ENCODE peak calls at places on chromosomes 5 and 9, in nine cellular contexts. Q is fibroblast of mammary gland, J is fibroblast of lung, E is dorsolateral prefrontal cortex, X is heart left ventricle, D is foreskin fibroblast, K is thyroid gland, L is right atrium auricular region, C is mammary epithelial cell. G is an unnamed sample.

GRCh38 chr9:14692918-14693861 is at the start of gene ZDHHC21:
- DNase-seq in J (peak; percentile 56), C (peak; percentile 54), Q (peak; percentile 33), D (peak; percentile 86), K (peak; percentile 84), E (peak; percentile 63), L (peak; percentile 66), X (peak; percentile 81), G (peak; percentile 65)

GRCh38 chr5:144028644-144029043 is 141.8 kb downstream of the YIPF5 start:
- DNase-seq in E (no peak), L (no peak), Q (peak; percentile 86), J (peak; percentile 92), D (peak; percentile 87), X (no peak), K (no peak), C (peak; percentile 6), G (no peak)

GRCh38 chr5:139745121-139745799 is 50.3 kb upstream of the PSD2 start:
- DNase-seq in C (peak; percentile 48), E (no peak), D (peak; percentile 84), L (peak; percentile 82), X (peak; percentile 57), J (peak; percentile 92), K (peak; percentile 27), Q (peak; percentile 89), G (peak; percentile 39)

GRCh38 chr5:102754499-102755424 is at the start of gene PAM:
- DNase-seq in K (peak; percentile 81), E (peak; percentile 43), Q (peak; percentile 62), L (peak; percentile 68), X (peak; percentile 87), D (peak; percentile 94), J (peak; percentile 72), C (peak; percentile 81), G (peak; percentile 71)

GRCh38 chr5:42799241-42799608 is 12.5 kb downstream of the SELENOP start:
- DNase-seq in D (no peak), Q (no peak), J (no peak), L (no peak), E (no peak), X (no peak), K (no peak), C (no peak), G (no peak)

GRCh38 chr5:75839547-75839946 is 122.3 kb upstream of the POC5 start:
- DNase-seq in D (no peak), X (no peak), Q (no peak), K (no peak), E (no peak), J (no peak), L (no peak), C (no peak), G (no peak)

GRCh38 chr5:117188207-117188606 is 613.6 kb upstream of the SEMA6A start:
- DNase-seq in K (no peak), J (no peak), X (no peak), L (no peak), Q (no peak), D (no peak), E (no peak), C (no peak), G (no peak)

GRCh38 chr5:14806452-14806851 is 65.1 kb downstream of the ANKH start:
- DNase-seq in L (peak; percentile 80), J (peak; percentile 73), X (peak; percentile 81), K (peak; percentile 42), Q (peak; percentile 98), C (no peak), E (no peak), D (peak; percentile 99), G (no peak)

GRCh38 chr5:181127456-181127855 is 3.5 kb downstream of the OR2V1 start:
- DNase-seq in X (no peak), D (no peak), E (no peak), C (no peak), Q (no peak), J (no peak), L (no peak), K (no peak), G (no peak)

GRCh38 chr5:113447651-113448050 is 12.9 kb upstream of the TSSK1B start:
- DNase-seq in D (peak; percentile 24), E (no peak), Q (peak; percentile 6), L (no peak), C (no peak), K (no peak), X (no peak), J (no peak), G (no peak)

GRCh38 chr9:95370064-95370463 is 52.6 kb upstream of the FANCC start:
- DNase-seq in L (no peak), X (no peak), C (no peak), K (no peak), Q (no peak), D (no peak), J (peak; percentile 81), E (no peak), G (no peak)

GRCh38 chr9:131361202-131361833 is 32.6 kb upstream of the PRRC2B start:
- DNase-seq in Q (peak; percentile 19), D (peak; percentile 31), L (no peak), E (no peak), K (peak; percentile 83), C (peak; percentile 65), J (peak; percentile 36), X (peak; percentile 41), G (peak; percentile 57)

GRCh38 chr9:113375057-113376023 is 1.4 kb downstream of the HDHD3 start:
- DNase-seq in K (no peak), C (no peak), E (no peak), J (no peak), D (peak; percentile 35), Q (no peak), X (no peak), L (no peak), G (peak; percentile 47)
- H3K4me3 ChIP-seq in K (no peak overlapping the region), C (peak overlapping the region; percentile 30), E (no peak overlapping the region), J (peak overlapping the region; percentile 84), D (peak overlapping the region; percentile 93), Q (no peak overlapping the region), X (peak overlapping the region; percentile 99), L (no peak overlapping the region), G (peak overlapping the region; percentile 87)

GRCh38 chr5:178793696-178794095 is 63.2 kb upstream of the ZNF354A start:
- DNase-seq in X (no peak), K (no peak), E (no peak), Q (no peak), D (no peak), C (no peak), L (no peak), J (no peak), G (no peak)

GRCh38 chr5:178794433-178794832 is 64.0 kb upstream of the ZNF354A start:
- DNase-seq in E (no peak), C (no peak), K (no peak), Q (no peak), D (no peak), X (no peak), J (no peak), L (no peak), G (no peak)

GRCh38 chr5:178791976-178792375 is 61.5 kb upstream of the ZNF354A start:
- DNase-seq in E (no peak), C (no peak), K (no peak), D (no peak), X (no peak), L (no peak), Q (no peak), J (no peak), G (no peak)

GRCh38 chr5:178790371-178790770 is 59.9 kb upstream of the ZNF354A start:
- DNase-seq in L (no peak), Q (no peak), E (no peak), C (no peak), J (no peak), X (no peak), K (no peak), D (peak; percentile 6), G (peak; percentile 58)

DNA sequence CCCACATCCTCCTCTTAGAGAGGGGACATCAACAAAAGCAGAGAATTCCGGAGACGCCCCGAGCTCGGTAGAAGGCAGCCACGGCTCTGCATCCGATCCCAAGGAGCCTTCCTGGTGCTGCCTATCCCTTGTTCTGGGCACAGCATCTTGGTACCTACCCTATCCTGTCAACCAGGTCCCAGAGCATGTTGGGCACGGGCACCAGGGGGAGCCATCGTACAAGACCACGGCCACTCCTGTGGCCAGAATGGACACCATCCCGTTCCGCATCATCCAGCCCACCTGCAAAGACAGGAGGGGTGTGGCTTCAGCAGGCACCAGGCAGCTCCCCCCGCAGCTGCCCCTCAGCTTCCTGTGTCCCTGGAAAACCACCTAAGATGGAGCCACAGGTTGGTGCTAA is 62.7 kb upstream of the ZNF354A start:
- DNase-seq in K (peak; percentile 13), J (no peak), L (no peak), Q (no peak), X (no peak), D (no peak), C (peak; percentile 36), E (no peak), G (peak; percentile 45)
- TF ChIP-seq CTCF in K (no peak), J (no peak), L (no peak), Q (peak; percentile 19), X (peak; percentile 26), D (no peak), C (no peak), E (no peak), G (peak; percentile 45)

DNA sequence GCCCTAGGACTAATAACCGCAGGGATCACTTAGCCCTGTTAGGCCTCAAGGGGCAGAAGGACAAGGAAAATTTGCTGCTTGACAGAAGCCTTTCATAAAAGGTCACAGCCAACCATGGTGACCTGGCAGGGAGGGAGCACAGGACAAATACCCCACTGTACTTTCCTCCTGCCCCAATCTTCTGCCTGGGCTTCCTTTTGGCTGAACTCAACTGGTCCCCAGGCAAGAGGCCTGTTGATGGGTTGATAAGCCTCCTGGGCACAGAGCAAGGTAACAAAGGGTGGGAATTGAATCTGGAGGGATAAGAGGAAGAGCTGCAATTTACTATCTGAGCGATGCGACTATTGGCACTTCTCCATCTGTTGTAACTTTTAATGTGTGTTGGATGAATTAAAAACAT is 392.9 kb downstream of the RASEF start:
- DNase-seq in L (no peak), D (no peak), Q (no peak), E (no peak), J (no peak), X (no peak), K (no peak), C (no peak), G (no peak)
- H3K4me3 ChIP-seq in L (no peak overlapping the region), D (no peak overlapping the region), Q (no peak overlapping the region), E (no peak overlapping the region), J (no peak overlapping the region), X (no peak overlapping the region), K (no peak overlapping the region), C (no peak overlapping the region), G (no peak overlapping the region)

GRCh38 chr5:170551622-170552021 is 47.8 kb downstream of the KCNIP1 start:
- DNase-seq in K (no peak), Q (no peak), X (no peak), J (peak; percentile 41), C (no peak), E (no peak), L (no peak), D (no peak), G (no peak)

GRCh38 chr5:170551076-170551475 is 47.3 kb downstream of the KCNIP1 start:
- DNase-seq in X (no peak), E (no peak), J (peak; percentile 40), K (no peak), C (no peak), Q (no peak), D (no peak), L (no peak), G (no peak)

GRCh38 chr5:170554566-170555267 is 50.9 kb downstream of the KCNIP1 start:
- DNase-seq in E (no peak), Q (no peak), J (peak; percentile 71), L (no peak), K (no peak), D (no peak), X (peak; percentile 46), C (no peak), G (no peak)

GRCh38 chr5:170553218-170553617 is 49.4 kb downstream of the KCNIP1 start:
- DNase-seq in D (no peak), E (no peak), K (no peak), L (no peak), J (no peak), C (no peak), X (no peak), Q (no peak), G (no peak)

GRCh38 chr5:170552486-170553122 is 48.8 kb downstream of the KCNIP1 start:
- DNase-seq in L (peak; percentile 62), Q (peak; percentile 82), C (no peak), K (peak; percentile 2), J (peak; percentile 95), X (peak; percentile 85), D (peak; percentile 8), E (peak; percentile 48), G (peak; percentile 2)
- TF ChIP-seq CTCF in L (no peak), Q (no peak), C (no peak), K (no peak), J (no peak), X (peak; percentile 20), D (no peak), E (no peak), G (no peak)